ENCODE peak calls at places on chromosome 17, in four cellular contexts. L, V, Q and U are unnamed samples.
A peak's percentile ranks its signal among the peaks of the same experiment; 100 is the strongest.

GRCh38 chr17:77875881-77876509 is 82.5 kb upstream of the TNRC6C start:
- DNase-seq in Q (no peak), V (peak; percentile 12), L (no peak), U (no peak)

GRCh38 chr17:28777178-28777577 is 33.4 kb downstream of the TRAF4 start:
- DNase-seq in Q (no peak), V (no peak), L (no peak), U (no peak)

GRCh38 chr17:17161759-17162158 is 44.4 kb downstream of the PLD6 start:
- DNase-seq in L (no peak), Q (no peak), V (no peak), U (no peak)

GRCh38 chr17:40548982-40549680 is 16.1 kb downstream of the CCR7 start:
- DNase-seq in Q (no peak), L (peak; percentile 94), V (peak; percentile 98), U (peak; percentile 32)

GRCh38 chr17:19371259-19372003 is 6.9 kb upstream of the MAPK7 start:
- DNase-seq in L (peak; percentile 25), Q (no peak), V (no peak), U (no peak)

GRCh38 chr17:66143657-66144282 is 48.2 kb downstream of the CEP112 start:
- DNase-seq in V (no peak), L (no peak), Q (no peak), U (no peak)

GRCh38 chr17:78993981-78994671 is 14.4 kb upstream of the LGALS3BP start:
- DNase-seq in L (peak; percentile 46), Q (no peak), V (no peak), U (no peak)

GRCh38 chr17:17186051-17186450 is 20.1 kb downstream of the PLD6 start:
- DNase-seq in L (no peak), V (peak; percentile 12), Q (no peak), U (no peak)

GRCh38 chr17:32523827-32524552 is 37.2 kb downstream of the CDK5R1 start:
- DNase-seq in Q (no peak), L (no peak), V (no peak), U (no peak)

GRCh38 chr17:31310877-31311276 is 3.0 kb downstream of the EVI2B start:
- DNase-seq in V (no peak), Q (no peak), L (no peak), U (no peak)

GRCh38 chr17:65727243-65727642 is 165.8 kb upstream of the AXIN2 start:
- DNase-seq in Q (no peak), V (no peak), L (no peak), U (no peak)

GRCh38 chr17:81863123-81863675 is 2.9 kb upstream of the P4HB start:
- DNase-seq in Q (no peak), L (peak; percentile 62), V (no peak), U (no peak)

GRCh38 chr17:45705123-45706009 is 78.8 kb upstream of the CRHR1 start:
- DNase-seq in L (no peak), Q (no peak), V (peak; percentile 42), U (no peak)

GRCh38 chr17:8419305-8419704 is 16.4 kb upstream of the NDEL1 start:
- DNase-seq in Q (no peak), V (no peak), L (no peak), U (no peak)

GRCh38 chr17:68195667-68196393 is 52.0 kb upstream of the AMZ2 start:
- DNase-seq in V (no peak), L (no peak), Q (no peak), U (no peak)

GRCh38 chr17:62870581-62870964 is 62.5 kb upstream of the MARCHF10 start:
- DNase-seq in Q (no peak), V (no peak), L (peak; percentile 24), U (no peak)

GRCh38 chr17:77352441-77352840 is 211.7 kb downstream of the SEC14L1 start:
- DNase-seq in L (peak; percentile 35), V (no peak), Q (no peak), U (no peak)

GRCh38 chr17:41026668-41027471 is at the start of gene KRTAP1-5:
- DNase-seq in Q (no peak), L (no peak), V (peak; percentile 91), U (no peak)

GRCh38 chr17:6024576-6024975 is 45.6 kb upstream of the WSCD1 start:
- DNase-seq in V (no peak), L (no peak), Q (no peak), U (no peak)

GRCh38 chr17:2214887-2215615 is 88.5 kb downstream of the SMG6 start:
- DNase-seq in Q (no peak), V (peak; percentile 88), L (no peak), U (no peak)

GRCh38 chr17:67376509-67376891 is 581 bp upstream of the PITPNC1 start:
- DNase-seq in L (no peak), V (peak; percentile 59), Q (no peak), U (no peak)

GRCh38 chr17:33091271-33091670 is 99.6 kb downstream of the SPACA3 start:
- DNase-seq in Q (no peak), V (no peak), L (no peak), U (no peak)

GRCh38 chr17:29764748-29765147 is 142.0 kb upstream of the CORO6 start:
- DNase-seq in Q (no peak), L (no peak), V (no peak), U (no peak)

DNA sequence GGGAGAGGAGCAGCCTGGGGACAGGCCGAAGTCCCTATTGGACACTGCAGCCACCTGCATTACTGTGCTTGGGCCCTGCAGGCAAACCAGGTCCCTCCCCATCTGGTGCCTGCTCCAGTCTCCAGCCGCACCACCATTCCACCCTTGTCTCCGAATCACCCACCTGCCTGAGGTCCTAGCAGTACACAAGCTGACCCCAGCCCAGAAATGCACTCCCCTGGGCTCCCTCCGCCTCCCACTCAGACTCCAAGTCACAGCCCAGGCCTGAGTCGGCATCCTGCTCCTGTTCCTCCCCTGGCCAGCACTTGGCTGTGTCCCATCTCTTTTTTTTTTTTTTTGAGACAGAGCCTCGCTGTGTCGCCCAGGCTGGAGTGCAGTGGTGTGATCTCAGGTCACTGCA is 6.3 kb downstream of the UNC13D start:
- DNase-seq in L (no peak), V (no peak), Q (no peak), U (no peak)
- H3K4me1 ChIP-seq in L (no peaks in the 10 kb centered on the region), V (no peaks in the 10 kb centered on the region), Q (peaks cover 39% of the 10 kb centered on the region), U (no peaks in the 10 kb centered on the region)

DNA sequence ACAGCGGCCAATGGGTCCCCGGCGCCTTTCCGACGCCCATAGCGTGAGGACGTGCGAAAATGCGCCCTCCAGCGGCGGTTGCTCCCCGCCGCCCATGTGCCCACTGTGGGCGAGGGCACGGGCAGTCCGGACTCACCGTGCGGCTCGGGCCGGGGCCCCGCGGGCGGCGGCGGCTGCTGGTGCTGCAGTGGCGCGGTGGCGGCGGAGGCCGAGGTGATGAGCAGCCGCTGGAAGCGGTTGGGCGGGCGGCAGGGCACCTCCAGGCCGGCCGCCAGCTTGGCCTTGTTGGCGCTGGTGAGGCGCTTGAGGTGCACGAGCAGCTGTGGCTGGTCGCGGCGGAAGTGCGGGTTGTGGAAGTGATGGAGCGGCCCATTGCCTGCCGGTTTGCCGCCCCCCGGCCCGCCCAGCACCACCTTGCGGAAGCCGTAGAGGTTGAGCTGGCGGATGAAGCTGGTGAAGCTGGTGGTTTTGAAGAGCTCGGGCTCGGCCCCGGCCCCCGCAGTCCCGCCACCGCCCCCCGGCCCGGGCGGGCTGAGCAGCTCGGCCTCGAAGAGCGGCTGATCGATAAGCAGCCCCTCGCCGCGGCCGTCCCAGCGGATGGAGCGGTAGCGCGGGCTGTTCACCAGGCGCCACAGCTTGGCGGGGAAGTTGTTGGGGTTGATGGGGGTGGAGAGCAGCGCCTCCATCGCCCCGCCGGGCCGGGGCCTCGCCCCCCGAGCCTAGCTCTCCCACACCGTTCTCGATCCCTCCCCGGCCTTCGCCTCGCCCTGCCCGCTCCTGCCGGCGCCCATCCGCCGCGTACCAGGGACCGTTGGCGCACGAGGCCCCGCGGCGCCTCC is at the start of gene HSF5:
- DNase-seq in V (no peak), Q (no peak), L (no peak), U (peak; percentile 78)
- TF ChIP-seq CTCF in V (no peak), Q (peak; percentile 28), L (peak; percentile 7), U (no peak)

GRCh38 chr17:47962901-47963300 is 5.2 kb upstream of the PRR15L start:
- DNase-seq in V (no peak), Q (no peak), L (no peak), U (no peak)

GRCh38 chr17:47959825-47960655 is 2.4 kb upstream of the PRR15L start:
- DNase-seq in L (no peak), V (no peak), Q (no peak), U (peak; percentile 88)

GRCh38 chr17:47956818-47957590 is 679 bp downstream of the PRR15L start:
- DNase-seq in V (peak; percentile 15), L (no peak), Q (no peak), U (peak; percentile 40)

GRCh38 chr17:47957591-47958490 is at the start of gene PRR15L:
- DNase-seq in L (no peak), Q (no peak), V (no peak), U (peak; percentile 88)

GRCh38 chr17:47961406-47961805 is 3.7 kb upstream of the PRR15L start:
- DNase-seq in Q (no peak), V (no peak), L (no peak), U (no peak)
- H3K4me1 ChIP-seq in Q (peaks cover 54% of the 10 kb centered on the region), V (peaks cover 5% of the 10 kb centered on the region), L (peaks cover 11% of the 10 kb centered on the region), U (peaks cover 38% of the 10 kb centered on the region)

GRCh38 chr17:56478836-56479447 is 114.6 kb upstream of the NOG start:
- DNase-seq in L (no peak), Q (no peak), V (peak; percentile 25), U (no peak)
- TF ChIP-seq CTCF in L (peak; percentile 61), Q (peak; percentile 20), V (peak; percentile 48), U (no peak)